ENCODE peak calls at places on chromosomes 16 and 17, in seven cellular contexts. T is fibroblast of pulmonary artery, C is amniotic stem cell, V is kidney tubule cell, S is fibroblast of mammary gland, U is Daoy, P is T-helper 9 cell. K is an unnamed sample.

GRCh38 chr17:48478224-48479013 is 48.4 kb upstream of the SKAP1 start:
- DNase-seq in T (peak; percentile 43), C (no peak), V (no peak), U (peak; percentile 56), P (no peak), S (no peak), K (peak; percentile 41)

GRCh38 chr17:64393000-64393402 is 2.3 kb upstream of the PECAM1 start:
- DNase-seq in V (no peak), P (no peak), U (no peak), S (no peak), T (no peak), C (no peak), K (no peak)

GRCh38 chr16:73527191-73527590 is 479.3 kb upstream of the ZFHX3 start:
- DNase-seq in V (peak; percentile 1), P (no peak), U (no peak), C (no peak), S (no peak), T (no peak), K (no peak)

GRCh38 chr17:45656527-45657181 is 127.5 kb upstream of the CRHR1 start:
- DNase-seq in U (no peak), V (no peak), C (no peak), P (no peak), T (no peak), S (no peak), K (no peak)

GRCh38 chr17:3127451-3127850 is at the start of gene OR1G1:
- DNase-seq in V (no peak), T (no peak), C (no peak), U (no peak), S (no peak), P (no peak), K (no peak)

GRCh38 chr17:2595200-2595599 is 1.7 kb downstream of the PAFAH1B1 start:
- DNase-seq in V (no peak), S (no peak), U (no peak), C (no peak), P (no peak), T (no peak), K (no peak)

GRCh38 chr16:4686497-4687210 is 6.7 kb upstream of the NUDT16L1 start:
- DNase-seq in U (no peak), V (no peak), P (no peak), C (no peak), T (no peak), S (no peak), K (no peak)

GRCh38 chr16:78455861-78456260 is 356.4 kb downstream of the WWOX start:
- DNase-seq in U (no peak), C (no peak), V (no peak), T (no peak), S (no peak), P (no peak), K (no peak)

GRCh38 chr16:68093816-68094613 is 8.8 kb downstream of the NFATC3 start:
- DNase-seq in P (no peak), C (no peak), S (peak; percentile 80), U (no peak), V (no peak), T (peak; percentile 54), K (no peak)

GRCh38 chr17:65334391-65334790 is 197.2 kb downstream of the RGS9 start:
- DNase-seq in V (peak; percentile 82), T (no peak), C (no peak), U (no peak), P (no peak), S (peak; percentile 14), K (no peak)

GRCh38 chr16:26606381-26607150 is 460.2 kb upstream of the C16orf82 start:
- DNase-seq in U (no peak), V (no peak), S (no peak), T (no peak), P (no peak), C (no peak), K (no peak)

GRCh38 chr17:42563543-42563942 is 1.6 kb downstream of the COASY start:
- DNase-seq in T (no peak), V (peak; percentile 80), U (no peak), C (no peak), P (no peak), S (no peak), K (no peak)

GRCh38 chr16:86508028-86508946 is 2.0 kb upstream of the FOXF1 start:
- DNase-seq in C (no peak), S (no peak), T (peak; percentile 25), U (peak; percentile 47), P (no peak), V (no peak), K (no peak)

GRCh38 chr17:62891659-62892058 is 74.4 kb upstream of the TANC2 start:
- DNase-seq in T (no peak), S (no peak), V (no peak), U (no peak), C (no peak), P (no peak), K (no peak)

GRCh38 chr16:600781-601180 is 10.9 kb downstream of the RAB40C start:
- DNase-seq in S (no peak), V (no peak), C (no peak), T (peak; percentile 21), U (no peak), P (no peak), K (no peak)

GRCh38 chr17:2723505-2723996 is 12.0 kb upstream of the CLUH start:
- DNase-seq in C (no peak), V (peak; percentile 8), P (no peak), S (no peak), U (peak; percentile 28), T (no peak), K (no peak)

GRCh38 chr17:60426596-60426995 is 4.3 kb downstream of the CHCT1 start:
- DNase-seq in P (no peak), V (no peak), C (no peak), S (no peak), T (no peak), U (no peak), K (no peak)

GRCh38 chr16:24689128-24689527 is 40.3 kb upstream of the TNRC6A start:
- DNase-seq in S (peak; percentile 62), P (no peak), T (peak; percentile 73), C (peak; percentile 37), V (peak; percentile 50), U (peak; percentile 27), K (no peak)

GRCh38 chr16:57999366-57999970 is 1.0 kb downstream of the ZNF319 start:
- DNase-seq in C (no peak), T (peak; percentile 35), P (no peak), U (peak; percentile 44), S (peak; percentile 51), V (peak; percentile 52), K (peak; percentile 52)

GRCh38 chr16:22948603-22949368 is 134.8 kb downstream of the HS3ST2 start:
- DNase-seq in V (peak; percentile 69), P (peak; percentile 17), U (peak; percentile 81), C (peak; percentile 11), T (peak; percentile 76), S (peak; percentile 75), K (peak; percentile 52)

GRCh38 chr17:79162012-79162577 is 87.5 kb downstream of the ENGASE start:
- DNase-seq in T (no peak), U (no peak), V (no peak), C (no peak), P (no peak), S (no peak), K (no peak)

GRCh38 chr16:80167657-80168056 is 373.1 kb upstream of the DYNLRB2 start:
- DNase-seq in T (no peak), C (no peak), V (peak; percentile 90), S (no peak), P (no peak), U (peak; percentile 64), K (no peak)

GRCh38 chr17:4839965-4840892 is 7.1 kb downstream of the MINK1 start:
- DNase-seq in S (no peak), U (no peak), T (no peak), P (no peak), C (no peak), V (no peak), K (no peak)

GRCh38 chr16:58661199-58661830 is 23.3 kb downstream of the SLC38A7 start:
- DNase-seq in V (peak; percentile 90), C (peak; percentile 86), T (peak; percentile 89), P (no peak), U (peak; percentile 75), S (peak; percentile 91), K (peak; percentile 49)

GRCh38 chr17:79944821-79945391 is 90.8 kb downstream of the TBC1D16 start:
- DNase-seq in V (no peak), T (no peak), P (no peak), C (no peak), S (no peak), U (no peak), K (peak; percentile 7)

GRCh38 chr17:73210002-73210678 is 17.3 kb downstream of the COG1 start:
- DNase-seq in S (no peak), T (peak; percentile 22), P (no peak), U (no peak), C (no peak), V (no peak), K (no peak)

GRCh38 chr17:72515291-72516065 is 394.7 kb downstream of the SOX9 start:
- DNase-seq in V (peak; percentile 85), P (no peak), T (peak; percentile 69), U (peak; percentile 84), S (peak; percentile 25), C (no peak), K (no peak)

GRCh38 chr16:12087901-12088364 is 111.4 kb downstream of the SNX29 start:
- DNase-seq in P (no peak), C (no peak), T (no peak), V (no peak), U (no peak), S (no peak), K (no peak)

GRCh38 chr16:89842471-89843408 is 14.5 kb downstream of the SPIRE2 start:
- DNase-seq in S (peak; percentile 31), U (peak; percentile 42), C (peak; percentile 50), P (no peak), T (peak; percentile 67), V (peak; percentile 49), K (no peak)

GRCh38 chr16:11675561-11676511 is 7.6 kb downstream of the SNN start:
- DNase-seq in T (no peak), V (peak; percentile 86), C (no peak), P (no peak), U (no peak), S (peak; percentile 12), K (no peak)

GRCh38 chr16:4322121-4323035 is 6.5 kb downstream of the GLIS2 start:
- DNase-seq in T (no peak), P (no peak), U (no peak), S (no peak), V (no peak), C (no peak), K (no peak)

GRCh38 chr16:57642368-57643135 is 14.1 kb downstream of the ADGRG1 start:
- DNase-seq in S (no peak), V (peak; percentile 34), C (no peak), P (no peak), T (no peak), U (no peak), K (no peak)

GRCh38 chr16:81946206-81946605 is 65.1 kb downstream of the SDR42E1 start:
- DNase-seq in T (peak; percentile 7), S (peak; percentile 64), P (no peak), C (no peak), U (peak; percentile 35), V (peak; percentile 6), K (no peak)

GRCh38 chr16:65315004-65315398 is 193.1 kb upstream of the CDH11 start:
- DNase-seq in S (peak; percentile 46), P (no peak), V (no peak), T (peak; percentile 49), U (no peak), C (no peak), K (no peak)

GRCh38 chr17:75459246-75459589 is 2.8 kb downstream of the TMEM94 start:
- DNase-seq in P (no peak), C (no peak), U (no peak), V (no peak), T (no peak), S (no peak), K (no peak)

GRCh38 chr17:51764387-51764971 is 394.0 kb downstream of the CA10 start:
- DNase-seq in C (peak; percentile 8), S (peak; percentile 69), V (peak; percentile 73), P (peak; percentile 15), T (peak; percentile 75), U (peak; percentile 4), K (peak; percentile 22)

GRCh38 chr17:55388842-55389241 is 32.8 kb downstream of the MMD start:
- DNase-seq in P (no peak), C (no peak), U (no peak), S (no peak), T (no peak), V (no peak), K (no peak)